ENCODE peak calls at places on chromosomes 4 and X, in seven cellular contexts. H is right atrium auricular region, K is neural progenitor cell, I is tibial artery, C is cardiac muscle cell, B is A549, D is bronchial epithelial cell. X is an unnamed sample.

GRCh38 chr4:74230902-74231499 is 73.1 kb downstream of the MTHFD2L start:
- DNase-seq in H (peak; percentile 76), K (no peak), I (no peak), C (peak; percentile 84), B (peak; percentile 74), D (peak; percentile 92), X (no peak)

GRCh38 chrX:64198046-64198445 is 7.5 kb downstream of the AMER1 start:
- DNase-seq in H (no peak), K (no peak), I (no peak), C (peak; percentile 0), B (no peak), D (no peak), X (no peak)

GRCh38 chr4:83644677-83645639 is 109.0 kb downstream of the GPAT3 start:
- DNase-seq in H (no peak), K (peak; percentile 63), I (no peak), C (peak; percentile 82), B (peak; percentile 68), D (peak; percentile 58), X (peak; percentile 33)

GRCh38 chrX:47625365-47625764 is 4.4 kb downstream of the CFP start:
- DNase-seq in H (no peak), K (no peak), I (no peak), C (no peak), B (no peak), D (no peak), X (no peak)

GRCh38 chr4:109440948-109441347 is 7.3 kb downstream of the SEC24B start:
- DNase-seq in H (no peak), K (no peak), I (no peak), C (peak; percentile 24), B (no peak), D (peak; percentile 95), X (no peak)

GRCh38 chrX:68807818-68808217 is 21.0 kb upstream of the EFNB1 start:
- DNase-seq in H (no peak), K (peak; percentile 42), I (no peak), C (peak; percentile 33), B (peak; percentile 48), D (peak; percentile 33), X (no peak)

GRCh38 chr4:147707892-147708672 is 23.8 kb upstream of the ARHGAP10 start:
- DNase-seq in H (peak; percentile 66), K (peak; percentile 63), I (no peak), C (peak; percentile 58), B (peak; percentile 57), D (peak; percentile 56), X (peak; percentile 48)

GRCh38 chr4:164779080-164779479 is 25.1 kb downstream of the SMIM31 start:
- DNase-seq in H (no peak), K (no peak), I (no peak), C (no peak), B (no peak), D (no peak), X (no peak)

GRCh38 chrX:140318306-140318705 is 186.6 kb downstream of the SOX3 start:
- DNase-seq in H (no peak), K (peak; percentile 7), I (no peak), C (no peak), B (no peak), D (peak; percentile 38), X (no peak)

GRCh38 chr4:188139671-188140070 is 430 bp downstream of the TRIML1 start:
- DNase-seq in H (no peak), K (no peak), I (no peak), C (no peak), B (no peak), D (no peak), X (no peak)

GRCh38 chrX:13373807-13374187 is 53.9 kb upstream of the ATXN3L start:
- DNase-seq in H (no peak), K (no peak), I (no peak), C (peak; percentile 85), B (no peak), D (peak; percentile 68), X (no peak)

GRCh38 chrX:25968920-25969319 is 169.2 kb upstream of the MAGEB18 start:
- DNase-seq in H (no peak), K (peak; percentile 55), I (no peak), C (peak; percentile 64), B (peak; percentile 10), D (peak; percentile 15), X (peak; percentile 53)

GRCh38 chr4:38674206-38675144 is 10.5 kb downstream of the KLF3 start:
- DNase-seq in H (no peak), K (peak; percentile 15), I (no peak), C (no peak), B (peak; percentile 32), D (no peak), X (peak; percentile 40)

GRCh38 chr4:40956726-40957255 is 207.0 kb downstream of the NSUN7 start:
- DNase-seq in H (peak; percentile 54), K (no peak), I (no peak), C (peak; percentile 62), B (no peak), D (no peak), X (no peak)

GRCh38 chr4:95981591-95981990 is 141.7 kb downstream of the PDHA2 start:
- DNase-seq in H (no peak), K (no peak), I (no peak), C (no peak), B (no peak), D (no peak), X (no peak)

GRCh38 chr4:25953740-25954139 is 39.7 kb downstream of the SMIM20 start:
- DNase-seq in H (no peak), K (peak; percentile 69), I (no peak), C (peak; percentile 38), B (peak; percentile 8), D (peak; percentile 63), X (no peak)

GRCh38 chrX:124805486-124805885 is 459.1 kb downstream of the SH2D1A start:
- DNase-seq in H (no peak), K (no peak), I (no peak), C (no peak), B (no peak), D (no peak), X (no peak)

GRCh38 chr4:176125063-176125462 is 59.4 kb downstream of the WDR17 start:
- DNase-seq in H (no peak), K (no peak), I (no peak), C (peak; percentile 16), B (no peak), D (no peak), X (no peak)

GRCh38 chr4:138259801-138260200 is 17.7 kb upstream of the SLC7A11 start:
- DNase-seq in H (no peak), K (no peak), I (no peak), C (peak; percentile 61), B (no peak), D (peak; percentile 97), X (no peak)

GRCh38 chrX:10813761-10814160 is 193.4 kb upstream of the MID1 start:
- DNase-seq in H (no peak), K (no peak), I (no peak), C (no peak), B (no peak), D (no peak), X (no peak)

GRCh38 chr4:113636877-113637276 is 124.7 kb downstream of the CAMK2D start:
- DNase-seq in H (no peak), K (no peak), I (no peak), C (peak; percentile 78), B (no peak), D (no peak), X (no peak)

DNA sequence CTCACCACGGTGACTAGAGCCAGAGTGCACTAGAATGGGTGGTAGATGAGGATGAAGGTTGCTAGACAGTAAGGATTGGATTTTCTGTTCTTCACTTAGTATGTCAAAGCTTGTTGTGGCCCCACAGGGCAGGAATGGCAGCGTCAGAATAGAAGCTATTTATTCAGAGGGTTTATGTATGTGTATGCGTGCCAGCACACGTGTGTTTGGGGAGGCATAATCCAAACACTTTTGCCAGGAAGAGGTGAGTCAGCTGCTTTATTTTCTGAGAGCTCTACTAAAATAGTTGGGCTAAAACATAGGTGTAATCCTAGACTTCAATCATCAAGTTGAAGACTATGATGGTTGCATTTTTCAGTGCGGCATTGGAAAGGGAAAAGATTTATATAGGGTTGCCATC is 1.2 kb upstream of the MAGEE2 start:
- DNase-seq in H (no peak), K (no peak), I (no peak), C (no peak), B (no peak), D (peak; percentile 62), X (no peak)
- TF ChIP-seq CTCF in H (no peak), K (no peak), I (no peak), C (no peak), B (no peak), D (no peak), X (no peak)

GRCh38 chrX:121579016-121579760 is 531.8 kb downstream of the GLUD2 start:
- DNase-seq in H (no peak), K (peak; percentile 45), I (no peak), C (peak; percentile 53), B (peak; percentile 33), D (peak; percentile 26), X (peak; percentile 12)

GRCh38 chrX:121581885-121582284 is 534.5 kb downstream of the GLUD2 start:
- DNase-seq in H (no peak), K (peak; percentile 24), I (no peak), C (no peak), B (no peak), D (peak; percentile 18), X (no peak)
- TF ChIP-seq CTCF in H (no peak), K (peak; percentile 31), I (no peak), C (no peak), B (no peak), D (peak; percentile 26), X (no peak)

GRCh38 chrX:152061557-152061956 is 76.8 kb downstream of the MAGEA10 start:
- DNase-seq in H (no peak), K (no peak), I (no peak), C (no peak), B (no peak), D (no peak), X (no peak)
- TF ChIP-seq CTCF in H (no peak), K (no peak), I (no peak), C (no peak), B (no peak), D (no peak), X (no peak)

GRCh38 chr4:46645092-46645491 is 255.2 kb upstream of the GABRA2 start:
- DNase-seq in H (no peak), K (no peak), I (no peak), C (no peak), B (no peak), D (no peak), X (no peak)

GRCh38 chr4:46649390-46649789 is 259.5 kb upstream of the GABRA2 start:
- DNase-seq in H (no peak), K (no peak), I (no peak), C (peak; percentile 1), B (no peak), D (no peak), X (no peak)

GRCh38 chr4:46653842-46654241 is 255.2 kb downstream of the COX7B2 start:
- DNase-seq in H (no peak), K (no peak), I (no peak), C (no peak), B (no peak), D (no peak), X (no peak)

DNA sequence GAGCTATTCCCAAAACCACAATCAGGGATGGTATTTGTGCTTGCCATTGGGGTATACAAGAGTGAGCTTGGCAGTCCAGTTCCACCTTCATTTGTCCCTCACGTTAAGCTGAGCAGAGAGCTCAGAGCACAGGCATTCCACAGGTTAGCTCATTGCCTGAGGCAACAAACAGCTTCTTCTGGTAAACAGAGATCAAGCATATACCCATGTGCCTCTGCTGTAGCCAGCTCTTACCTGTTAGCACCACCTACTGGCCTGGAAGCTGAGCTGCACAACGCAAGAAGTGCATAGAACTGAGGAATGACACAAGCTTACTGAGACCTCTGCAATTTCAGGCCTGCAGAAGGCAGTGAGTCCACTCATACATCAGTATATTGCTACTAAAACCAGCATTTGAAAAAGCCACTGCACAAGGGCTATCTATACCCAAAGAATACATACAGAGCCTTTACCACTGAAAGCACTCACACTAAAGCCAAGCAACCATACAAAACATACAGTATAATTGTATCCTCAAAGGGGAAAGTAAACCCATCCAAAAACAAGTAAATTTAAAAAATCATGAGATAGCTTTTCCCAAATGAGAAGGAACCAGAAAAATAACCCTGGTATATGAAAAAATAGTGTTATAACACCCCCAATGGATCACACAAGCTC is 258.3 kb upstream of the GABRA2 start:
- DNase-seq in H (no peak), K (peak; percentile 73), I (no peak), C (peak; percentile 69), B (peak; percentile 24), D (peak; percentile 29), X (peak; percentile 20)
- TF ChIP-seq CTCF in H (no peak), K (peak; percentile 75), I (no peak), C (peak; percentile 71), B (no peak), D (peak; percentile 23), X (peak; percentile 55)

X was measured in nephron progenitor cell.